ENCODE peak calls at places on chromosomes 3 and 15, in five cellular contexts. Z is transverse colon, Q is tibial nerve, N is AG20443, R is HuH-7.5. W is an unnamed sample.

GRCh38 chr3:9279959-9280358 is 30.5 kb upstream of the SRGAP3 start:
- DNase-seq in Z (no peak), Q (no peak), N (peak), R (no peak), W (no peak)

GRCh38 chr15:90239371-90239770 is 5.4 kb downstream of the GDPGP1 start:
- DNase-seq in Z (no peak), Q (no peak), N (no peak), R (no peak), W (no peak)

GRCh38 chr3:63914312-63914711 is 2.1 kb upstream of the SCAANT1 start:
- DNase-seq in Z (peak), Q (no peak), N (peak), R (peak), W (no peak)

GRCh38 chr3:106092792-106093191 is 224.0 kb upstream of the CBLB start:
- DNase-seq in Z (no peak), Q (no peak), N (no peak), R (no peak), W (no peak)

GRCh38 chr15:39266882-39267281 is 314.0 kb upstream of the THBS1 start:
- DNase-seq in Z (no peak), Q (no peak), N (no peak), R (no peak), W (no peak)

GRCh38 chr3:140233702-140234101 is 298.7 kb downstream of the CLSTN2 start:
- DNase-seq in Z (no peak), Q (no peak), N (no peak), R (no peak), W (no peak)

GRCh38 chr3:41274944-41275668 is 75.8 kb downstream of the CTNNB1 start:
- DNase-seq in Z (peak), Q (no peak), N (peak), R (peak), W (peak)

GRCh38 chr3:64440498-64440897 is 215.2 kb upstream of the PRICKLE2 start:
- DNase-seq in Z (no peak), Q (no peak), N (peak), R (no peak), W (peak)

GRCh38 chr15:90482124-90483011 is 47.4 kb upstream of the CRTC3 start:
- DNase-seq in Z (peak), Q (peak), N (peak), R (peak), W (peak)

GRCh38 chr3:188243124-188243795 is 89.3 kb downstream of the LPP start:
- DNase-seq in Z (no peak), Q (no peak), N (no peak), R (no peak), W (no peak)

GRCh38 chr15:40085225-40085624 is 23.5 kb downstream of the BMF start:
- DNase-seq in Z (no peak), Q (no peak), N (no peak), R (no peak), W (no peak)

GRCh38 chr3:142976621-142977398 is 13.3 kb upstream of the PAQR9 start:
- DNase-seq in Z (peak), Q (no peak), N (peak), R (no peak), W (peak)

GRCh38 chr15:60760646-60761504 is 281.9 kb upstream of the ICE2 start:
- DNase-seq in Z (no peak), Q (no peak), N (no peak), R (no peak), W (no peak)